ENCODE peak calls at places on chromosomes 16 and 17, in nine cellular contexts. X is breast epithelium, M is heart left ventricle, V is HCT116, O is ovary, B is gastrocnemius medialis, W is A549, U is tibial nerve, S is stomach. I is an unnamed sample.
A peak's percentile ranks its signal among the peaks of the same experiment; 100 is the strongest.

GRCh38 chr17:27600471-27600870 is 30.5 kb upstream of the LGALS9 start:
- DNase-seq in B (no peak), V (no peak), X (no peak), M (no peak), O (no peak), S (no peak), U (no peak), W (no peak), I (no peak)

GRCh38 chr17:64001763-64002529 is 3.8 kb downstream of the PRR29 start:
- DNase-seq in M (peak; percentile 71), W (no peak), S (no peak), B (no peak), X (no peak), O (no peak), V (no peak), U (no peak), I (no peak)

GRCh38 chr17:54662978-54663876 is 237.4 kb upstream of the TOM1L1 start:
- DNase-seq in M (no peak), V (no peak), B (no peak), U (no peak), X (no peak), O (no peak), W (no peak), S (no peak), I (no peak)

GRCh38 chr16:85289760-85290625 is 177.7 kb upstream of the CIBAR2 start:
- DNase-seq in S (no peak), U (no peak), W (no peak), O (no peak), M (no peak), B (no peak), X (no peak), V (no peak), I (no peak)

GRCh38 chr16:53912155-53912554 is 208.2 kb downstream of the FTO start:
- DNase-seq in W (no peak), U (no peak), O (no peak), M (no peak), S (no peak), X (no peak), B (no peak), V (no peak), I (no peak)

GRCh38 chr17:67800495-67800928 is 24.8 kb upstream of the BPTF start:
- DNase-seq in B (peak; percentile 61), V (peak; percentile 83), M (peak; percentile 75), W (peak; percentile 80), U (peak; percentile 47), O (peak; percentile 52), S (peak; percentile 82), X (peak; percentile 22), I (no peak)

GRCh38 chr16:68786685-68787418 is 49.8 kb downstream of the CDH1 start:
- DNase-seq in S (no peak), V (no peak), M (no peak), W (no peak), B (no peak), U (no peak), O (peak; percentile 43), X (peak; percentile 59), I (no peak)

GRCh38 chr17:65896889-65897288 is 295.0 kb downstream of the CEP112 start:
- DNase-seq in X (no peak), S (no peak), V (no peak), B (no peak), W (no peak), M (no peak), O (no peak), U (no peak), I (no peak)

GRCh38 chr17:1365445-1366039 is 34.5 kb downstream of the YWHAE start:
- DNase-seq in M (peak; percentile 58), B (peak; percentile 60), O (no peak), X (peak; percentile 60), U (no peak), S (peak; percentile 63), V (peak; percentile 59), W (peak; percentile 82), I (no peak)

GRCh38 chr16:610513-611381 is 20.0 kb upstream of the WFIKKN1 start:
- DNase-seq in X (no peak), B (no peak), W (no peak), V (no peak), M (no peak), O (peak; percentile 65), U (no peak), S (peak; percentile 77), I (no peak)

GRCh38 chr17:74547736-74548135 is 1.8 kb upstream of the CD300C start:
- DNase-seq in V (no peak), U (no peak), O (no peak), W (no peak), M (no peak), X (no peak), B (no peak), S (no peak), I (no peak)

GRCh38 chr16:84356176-84356575 is 12.2 kb upstream of the ATP2C2 start:
- DNase-seq in M (no peak), B (no peak), U (no peak), O (no peak), W (no peak), X (no peak), V (no peak), S (no peak), I (no peak)

GRCh38 chr17:353838-354234 is 1.2 kb upstream of the RPH3AL start:
- DNase-seq in U (no peak), O (no peak), S (no peak), W (no peak), B (no peak), V (no peak), X (no peak), M (no peak), I (no peak)

GRCh38 chr17:351875-352420 is 659 bp downstream of the RPH3AL start:
- DNase-seq in S (no peak), U (no peak), M (no peak), X (no peak), B (no peak), O (no peak), W (no peak), V (no peak), I (no peak)

GRCh38 chr17:352421-353212 is at the start of gene RPH3AL:
- DNase-seq in U (no peak), M (peak; percentile 79), O (no peak), W (peak; percentile 94), B (peak; percentile 18), S (peak; percentile 88), V (peak; percentile 36), X (peak; percentile 30), I (no peak)

GRCh38 chr17:354651-355556 is 2.3 kb upstream of the RPH3AL start:
- DNase-seq in M (peak; percentile 21), W (no peak), X (no peak), U (no peak), O (no peak), S (no peak), B (no peak), V (no peak), I (no peak)

DNA sequence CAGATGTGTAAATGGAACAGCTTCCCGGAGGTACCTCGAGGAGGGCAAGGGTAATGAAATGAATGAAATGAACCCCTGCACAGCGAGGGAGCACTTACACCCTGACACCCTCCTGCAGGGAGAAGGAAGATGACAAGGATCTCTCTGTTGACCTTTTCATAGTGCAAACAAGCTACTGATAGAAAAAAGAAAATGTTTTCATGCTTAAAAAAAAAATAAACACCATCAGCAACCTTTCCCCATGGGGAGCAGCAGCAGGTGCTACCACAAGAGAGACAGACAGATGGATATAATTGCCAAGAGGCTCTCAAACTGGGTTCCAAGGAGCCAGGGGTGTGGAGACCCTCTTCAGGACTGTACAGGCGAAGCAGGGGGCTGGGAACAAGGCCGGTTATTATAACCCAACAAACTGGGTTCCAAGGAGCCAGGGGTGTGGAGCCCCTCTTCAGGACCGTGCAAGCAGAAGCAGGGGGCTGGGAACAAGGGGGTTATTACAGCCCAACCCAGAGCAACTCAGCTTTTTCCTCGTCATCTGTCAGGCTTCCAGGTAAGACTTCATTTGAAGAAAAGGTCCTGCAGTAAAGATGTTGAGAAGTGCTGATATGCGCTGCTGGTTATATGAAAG is 718 bp upstream of the RPH3AL start:
- DNase-seq in M (no peak), O (no peak), V (no peak), S (no peak), B (no peak), W (peak; percentile 32), U (no peak), X (no peak), I (no peak)
- H3K27ac ChIP-seq in M (peak overlapping the region; percentile 87), O (peak overlapping the region; percentile 66), V (no peak overlapping the region), S (peak overlapping the region; percentile 91), B (peak overlapping the region; percentile 80), W (peak overlapping the region; percentile 97), U (peak overlapping the region; percentile 83), X (peak overlapping the region; percentile 73), I (peak overlapping the region; percentile 85)

DNA sequence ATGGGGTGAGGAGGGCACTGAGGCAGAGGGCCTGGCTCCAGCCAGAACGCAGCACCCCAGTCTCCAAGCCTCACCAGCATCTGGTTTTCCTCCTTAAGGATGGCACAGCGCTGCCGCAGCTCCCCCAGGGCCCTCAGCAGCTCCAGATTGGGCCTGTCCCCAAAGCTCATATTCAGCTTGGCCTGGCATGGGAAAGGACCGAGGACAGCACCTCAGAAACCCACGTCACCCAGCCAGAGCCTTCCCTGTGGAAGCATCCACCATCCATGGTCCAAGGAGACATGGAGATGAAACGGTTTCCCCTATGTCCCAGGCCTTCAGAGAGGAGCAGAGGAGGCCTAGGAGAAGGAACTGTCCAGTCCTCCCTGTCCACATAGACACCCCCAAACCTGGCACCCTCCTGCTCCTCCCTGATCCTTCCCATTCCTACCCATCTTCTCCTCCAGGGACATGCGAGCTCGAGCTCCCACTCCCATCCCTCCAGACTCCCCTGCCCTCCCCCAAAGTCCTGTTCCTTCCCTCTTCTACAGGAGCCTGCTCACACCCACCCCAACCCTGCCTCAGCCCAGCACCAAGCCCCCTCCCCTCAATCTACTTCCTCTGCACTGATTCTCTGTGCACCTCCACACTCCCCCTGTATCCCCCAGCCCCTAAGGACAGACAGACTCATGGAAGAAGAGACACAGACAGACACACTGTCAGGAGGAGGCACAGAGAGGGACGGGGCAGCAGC is 1.8 kb downstream of the TSPOAP1 start:
- DNase-seq in S (no peak), W (no peak), M (peak; percentile 15), X (no peak), O (no peak), V (no peak), B (no peak), U (no peak), I (no peak)
- TF ChIP-seq POLR2A in S (no peak), W (no peak), M (no peak), X (no peak), O (no peak), V (no peak), B (no peak), U (no peak), I (no peak)

DNA sequence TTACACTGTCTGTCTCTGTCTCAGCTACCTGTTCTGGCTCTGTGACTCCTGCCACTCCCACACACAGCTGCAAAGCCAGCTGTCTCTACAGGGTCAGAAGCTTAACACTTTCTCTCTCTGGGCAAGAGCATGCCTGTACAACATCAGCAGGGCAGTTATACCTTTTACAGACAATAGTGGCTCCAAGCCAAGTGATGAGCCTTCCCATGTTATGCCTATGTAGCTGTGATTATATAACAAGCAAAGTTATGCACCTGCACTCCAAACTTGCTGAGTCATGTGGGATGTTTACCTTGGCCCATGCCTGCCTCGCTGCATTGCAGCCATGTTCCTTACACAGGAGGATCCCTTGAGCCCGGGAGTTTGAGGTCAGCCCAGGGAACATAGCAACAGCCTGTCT is 31.8 kb upstream of the APPBP2 start:
- DNase-seq in U (no peak), M (no peak), X (no peak), O (no peak), V (no peak), S (no peak), B (no peak), W (no peak), I (no peak)
- TF ChIP-seq CTCF in U (no peak), M (no peak), X (no peak), O (no peak), V (no peak), S (no peak), B (no peak), W (no peak), I (no peak)

GRCh38 chr17:42779942-42780815 is at the start of gene WNK4:
- DNase-seq in S (peak; percentile 35), M (no peak), W (no peak), B (no peak), O (peak; percentile 60), V (no peak), U (no peak), X (no peak), I (no peak)
- H3K27ac ChIP-seq in S (no peak within 1 kb of the TSS), M (no peak within 1 kb of the TSS), W (peak within 1 kb of the TSS; percentile 46), B (no peak within 1 kb of the TSS), O (peak within 1 kb of the TSS; percentile 20), V (no peak within 1 kb of the TSS), U (no peak within 1 kb of the TSS), X (peak within 1 kb of the TSS; percentile 10), I (peak within 1 kb of the TSS; percentile 59)